ENCODE peak calls at places on chromosome 18, in four cellular contexts. V is GM12878, N is IMR-90, W is K562. A is an unnamed sample.

GRCh38 chr18:11859903-11860407 is 8.7 kb downstream of the CHMP1B start:
- DNase-seq in W (peak), V (no peak), N (peak), A (peak)

GRCh38 chr18:45540146-45540545 is 75.1 kb upstream of the SLC14A2 start:
- DNase-seq in V (no peak), N (no peak), W (no peak), A (no peak)

GRCh38 chr18:58254873-58255511 is 211.0 kb downstream of the NEDD4L start:
- DNase-seq in W (no peak), V (no peak), N (peak), A (no peak)

GRCh38 chr18:5503740-5504139 is 40.1 kb downstream of the EPB41L3 start:
- DNase-seq in V (no peak), W (no peak), N (peak), A (no peak)

GRCh38 chr18:49476664-49477411 is 10.2 kb downstream of the C18orf32 start:
- DNase-seq in W (peak), N (peak), V (no peak), A (peak)

GRCh38 chr18:9986156-9986930 is 72.5 kb downstream of the VAPA start:
- DNase-seq in W (no peak), N (no peak), V (no peak), A (no peak)

GRCh38 chr18:47748093-47748796 is 182.2 kb downstream of the SMAD2 start:
- DNase-seq in W (no peak), V (no peak), N (no peak), A (no peak)

GRCh38 chr18:66346833-66347595 is 256.9 kb downstream of the CDH19 start:
- DNase-seq in N (no peak), V (no peak), W (no peak), A (no peak)

GRCh38 chr18:37565138-37565984 is at the start of gene CELF4:
- DNase-seq in W (no peak), V (no peak), N (no peak), A (no peak)

GRCh38 chr18:62987859-62988258 is 272.5 kb downstream of the PHLPP1 start:
- DNase-seq in V (no peak), W (no peak), N (no peak), A (no peak)

GRCh38 chr18:63111549-63112402 is 207.8 kb downstream of the BCL2 start:
- DNase-seq in V (no peak), W (no peak), N (no peak), A (no peak)

GRCh38 chr18:79323471-79323870 is 72.3 kb upstream of the NFATC1 start:
- DNase-seq in W (no peak), N (no peak), V (no peak), A (no peak)

GRCh38 chr18:44673256-44673950 is 7.3 kb upstream of the SETBP1 start:
- DNase-seq in N (no peak), W (no peak), V (no peak), A (no peak)

GRCh38 chr18:9719421-9719981 is 11.4 kb downstream of the RAB31 start:
- DNase-seq in V (no peak), W (no peak), N (peak), A (peak)

GRCh38 chr18:49459404-49460171 is 857 bp downstream of the DYM start:
- DNase-seq in N (peak), V (no peak), W (peak), A (peak)

DNA sequence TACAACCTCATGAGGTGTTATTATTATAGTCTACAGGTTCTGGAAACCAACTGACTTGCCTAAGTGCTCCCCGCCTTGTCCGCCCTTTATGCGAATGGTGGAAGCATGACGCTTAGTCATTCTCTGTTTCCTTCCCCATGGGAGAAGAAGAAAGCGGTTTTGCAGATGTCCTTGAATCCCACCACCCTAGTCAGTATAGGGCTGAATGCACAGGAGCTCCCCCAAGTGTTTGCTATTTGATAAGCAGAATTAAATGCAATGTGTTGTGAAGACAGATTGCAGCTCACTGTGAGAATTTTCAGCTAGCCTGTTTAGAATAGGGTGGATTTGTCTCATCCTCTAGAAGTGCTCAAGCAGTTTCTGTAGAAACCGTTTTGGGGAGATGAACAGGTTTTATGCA is 652.0 kb downstream of the DCC start:
- DNase-seq in W (no peak), N (no peak), V (no peak), A (peak)
- TF ChIP-seq CTCF in W (no peak), N (no peak), V (peak), A (no peak)

DNA sequence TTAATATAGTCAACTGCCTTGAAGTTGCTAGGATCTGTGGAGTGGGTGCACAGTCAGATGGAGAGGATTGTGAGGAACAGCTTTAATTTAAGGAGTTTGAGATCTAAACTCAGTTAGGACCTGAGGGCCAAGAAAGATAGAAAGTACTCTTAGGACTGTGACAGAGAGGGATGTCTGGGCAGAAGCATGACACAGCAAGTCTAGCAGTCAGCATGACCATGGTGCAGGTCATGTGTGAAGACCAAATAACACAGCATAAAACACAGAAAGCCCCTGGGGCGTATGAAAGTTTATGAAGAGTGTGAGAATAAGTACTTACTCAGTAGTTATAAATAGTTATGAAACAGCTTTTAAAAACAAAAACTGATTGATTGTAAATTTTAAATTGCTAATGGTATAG is 107.2 kb downstream of the GALNT1 start:
- DNase-seq in V (peak), W (peak), N (no peak), A (peak)
- TF ChIP-seq ELK1 in V (no peak), W (no peak), N (no peak), A (no peak)

DNA sequence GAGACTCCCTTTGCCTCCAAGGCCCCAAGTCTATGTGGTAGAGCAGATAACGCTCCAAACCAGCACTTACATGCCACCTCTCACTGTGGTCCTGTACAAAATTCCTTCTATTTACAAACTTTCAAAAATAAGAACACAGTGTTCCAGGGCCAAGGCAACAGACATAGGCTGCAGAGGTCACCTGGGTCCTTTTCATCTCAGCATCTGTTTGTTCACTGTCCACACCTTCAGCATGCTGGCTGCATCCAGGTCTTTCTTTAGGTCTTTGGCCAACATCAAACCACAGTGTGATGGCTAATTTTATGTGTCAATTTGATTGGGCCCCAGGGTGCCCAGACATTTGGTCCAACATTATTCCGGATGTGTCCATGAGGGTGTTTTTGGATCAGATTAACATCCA is 20.0 kb upstream of the INO80C start:
- DNase-seq in W (no peak), N (no peak), V (no peak), A (no peak)
- TF ChIP-seq CTCF in W (no peak), N (no peak), V (no peak), A (no peak)

GRCh38 chr18:54280206-54280550 is 10.9 kb downstream of the POLI start:
- DNase-seq in W (peak), V (no peak), N (no peak), A (no peak)
- TF ChIP-seq ELK1 in W (no peak), V (no peak), N (no peak), A (no peak)

DNA sequence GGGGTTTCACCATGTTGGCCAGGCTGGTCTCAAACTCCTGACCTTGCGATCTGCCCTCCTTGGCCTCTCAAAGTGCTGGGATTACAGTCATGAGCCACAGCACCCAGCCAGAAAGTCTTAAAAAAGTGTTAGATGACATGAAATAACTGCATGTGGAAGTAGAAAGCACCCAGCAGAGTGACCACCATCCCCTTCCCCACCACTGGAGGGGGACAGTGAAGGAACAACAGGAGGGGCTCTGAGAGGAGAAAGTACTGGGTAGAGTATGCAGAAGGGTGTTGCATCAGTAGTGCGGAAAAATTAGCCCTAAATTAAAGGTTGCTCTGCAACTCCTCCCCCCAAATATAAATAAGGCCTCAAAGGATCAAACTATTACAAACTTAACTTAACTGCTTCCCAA is 230.5 kb downstream of the ZNF521 start:
- DNase-seq in V (no peak), W (no peak), N (no peak), A (no peak)
- TF ChIP-seq CTCF in V (no peak), W (no peak), N (no peak), A (no peak)

GRCh38 chr18:59994357-59994756 is 94.6 kb downstream of the PMAIP1 start:
- DNase-seq in N (peak), V (no peak), W (no peak), A (peak)
- TF ChIP-seq ELK1 in N (no peak), V (no peak), W (no peak), A (no peak)

GRCh38 chr18:61435064-61435652 is 101.9 kb downstream of the CDH20 start:
- DNase-seq in N (peak), V (no peak), W (peak), A (no peak)
- TF ChIP-seq CTCF in N (peak), V (peak), W (peak), A (peak)

A was measured in A549.